ENCODE peak calls at places on chromosomes 16 and 17, in four cellular contexts. N is WTC11, A is H1, C is K562. Z is an unnamed sample.
A peak's percentile ranks its signal among the peaks of the same experiment; 100 is the strongest.

GRCh38 chr17:7634384-7634783 is 4.4 kb downstream of the SHBG start:
- DNase-seq in N (peak; percentile 85), C (peak; percentile 79), A (peak; percentile 87), Z (no peak)

GRCh38 chr16:4064950-4065352 is 51.3 kb downstream of the ADCY9 start:
- DNase-seq in A (peak; percentile 14), N (no peak), C (no peak), Z (no peak)

GRCh38 chr17:68101992-68102758 is 66.6 kb downstream of the KPNA2 start:
- DNase-seq in A (no peak), C (no peak), N (no peak), Z (no peak)

GRCh38 chr16:3444032-3444388 is 530 bp downstream of the NAA60 start:
- DNase-seq in A (no peak), C (no peak), N (no peak), Z (peak; percentile 39)

GRCh38 chr16:77562497-77562896 is 127.7 kb upstream of the ADAMTS18 start:
- DNase-seq in N (no peak), C (no peak), A (no peak), Z (no peak)

GRCh38 chr16:58661199-58661830 is 23.3 kb downstream of the SLC38A7 start:
- DNase-seq in N (peak; percentile 23), C (peak; percentile 75), A (no peak), Z (peak; percentile 78)

GRCh38 chr16:88406096-88407041 is 23.6 kb downstream of the ZNF469 start:
- DNase-seq in A (no peak), N (no peak), C (peak; percentile 70), Z (no peak)

GRCh38 chr17:78236362-78237127 is 5.1 kb downstream of the TMEM235 start:
- DNase-seq in N (no peak), C (no peak), A (no peak), Z (no peak)

GRCh38 chr16:12573730-12574383 is 229.8 kb downstream of the CPPED1 start:
- DNase-seq in C (peak; percentile 87), A (peak; percentile 88), N (peak; percentile 82), Z (peak; percentile 52)

GRCh38 chr17:80252871-80253270 is 7.8 kb upstream of the RNF213 start:
- DNase-seq in A (peak; percentile 84), C (no peak), N (peak; percentile 81), Z (peak; percentile 46)

GRCh38 chr16:89402962-89403361 is 87.4 kb downstream of the ANKRD11 start:
- DNase-seq in A (no peak), C (no peak), N (no peak), Z (no peak)

GRCh38 chr16:23362460-23363317 is 60.6 kb downstream of the SCNN1B start:
- DNase-seq in C (no peak), A (no peak), N (no peak), Z (no peak)

GRCh38 chr16:9262941-9263340 is 171.5 kb downstream of the HAPSTR1 start:
- DNase-seq in A (no peak), C (no peak), N (no peak), Z (no peak)

GRCh38 chr17:77506371-77506991 is 365.7 kb downstream of the SEC14L1 start:
- DNase-seq in A (no peak), C (no peak), N (peak; percentile 11), Z (no peak)

GRCh38 chr16:10541396-10541795 is 39.0 kb downstream of the EMP2 start:
- DNase-seq in A (no peak), C (no peak), N (no peak), Z (no peak)

GRCh38 chr16:26578748-26579147 is 488.0 kb upstream of the C16orf82 start:
- DNase-seq in C (no peak), A (no peak), N (no peak), Z (no peak)

GRCh38 chr17:34499576-34499975 is 79.8 kb upstream of the TMEM132E start:
- DNase-seq in N (peak; percentile 44), C (peak; percentile 14), A (peak; percentile 53), Z (no peak)

GRCh38 chr16:89599902-89600301 is 13.5 kb upstream of the DPEP1 start:
- DNase-seq in C (no peak), A (peak; percentile 51), N (no peak), Z (no peak)

GRCh38 chr17:17938388-17939107 is 33.7 kb downstream of the TOM1L2 start:
- DNase-seq in C (no peak), N (no peak), A (no peak), Z (no peak)

GRCh38 chr17:72774251-72774650 is 318.2 kb downstream of the SLC39A11 start:
- DNase-seq in C (no peak), A (no peak), N (no peak), Z (no peak)

GRCh38 chr17:78883090-78883532 is 19.9 kb downstream of the CEP295NL start:
- DNase-seq in N (no peak), C (peak; percentile 85), A (no peak), Z (peak; percentile 71)

GRCh38 chr17:8555062-8555461 is 75.5 kb downstream of the MYH10 start:
- DNase-seq in C (no peak), N (no peak), A (no peak), Z (no peak)

GRCh38 chr16:75309899-75310430 is 58.5 kb upstream of the BCAR1 start:
- DNase-seq in A (no peak), C (no peak), N (no peak), Z (no peak)

GRCh38 chr17:17073627-17074521 is 31.6 kb downstream of the MPRIP start:
- DNase-seq in A (no peak), C (no peak), N (no peak), Z (no peak)

GRCh38 chr17:46876353-46876887 is 25.0 kb downstream of the WNT9B start:
- DNase-seq in N (peak; percentile 62), C (peak; percentile 42), A (peak; percentile 74), Z (peak; percentile 61)

GRCh38 chr17:12040478-12040877 is 19.8 kb downstream of the MAP2K4 start:
- DNase-seq in A (no peak), C (no peak), N (no peak), Z (no peak)
- TF ChIP-seq ATF3 in A (no peak), C (no peak), N (no peak), Z (no peak)

DNA sequence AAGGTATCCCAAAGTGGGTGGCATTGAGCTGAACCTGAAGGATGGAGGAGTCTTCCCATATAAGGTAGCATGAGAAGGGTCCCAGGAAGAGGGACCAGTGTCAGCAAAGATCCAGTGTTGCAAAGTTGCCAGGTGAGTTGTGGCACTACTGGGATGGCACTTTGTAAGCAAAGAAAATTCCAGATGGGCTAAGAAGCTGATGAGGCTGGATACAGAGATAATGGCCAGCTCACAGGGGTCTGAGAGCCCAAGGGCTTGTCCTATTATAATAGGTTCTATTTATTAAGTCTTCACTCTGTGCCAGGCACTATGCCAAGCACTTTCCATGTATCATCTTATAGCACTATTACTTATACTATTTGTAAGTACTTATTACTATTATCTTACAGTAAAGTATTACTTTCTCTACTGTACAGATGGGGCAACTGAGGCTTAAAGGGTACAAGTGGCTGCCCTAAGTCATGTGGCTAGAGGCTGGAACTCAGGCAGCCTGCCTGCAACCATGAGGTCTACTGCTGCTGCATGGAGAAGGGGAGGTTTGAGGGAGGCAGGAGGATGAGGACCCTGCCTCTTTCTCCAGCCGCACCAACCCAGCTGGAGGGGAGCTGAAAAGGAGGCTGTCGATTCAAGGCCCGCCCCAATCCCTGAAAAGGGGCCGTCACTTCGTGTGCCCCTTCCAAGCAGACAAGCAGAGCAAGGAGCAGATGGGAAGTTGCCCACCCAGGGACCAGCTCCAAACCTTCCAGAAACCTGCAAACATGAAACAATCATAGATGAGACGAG is 86.5 kb downstream of the C16orf78 start:
- DNase-seq in C (no peak), A (peak; percentile 47), N (no peak), Z (no peak)
- TF ChIP-seq ATF3 in C (no peak), A (no peak), N (no peak), Z (no peak)

GRCh38 chr17:353213-353837 is 718 bp upstream of the RPH3AL start:
- DNase-seq in N (no peak), A (no peak), C (no peak), Z (no peak)
- TF ChIP-seq ATF3 in N (no peak), A (no peak), C (no peak), Z (no peak)

GRCh38 chr17:75827291-75828050 is 16.7 kb downstream of the UNC13D start:
- DNase-seq in A (peak; percentile 96), N (peak; percentile 91), C (peak; percentile 65), Z (no peak)
- TF ChIP-seq ATF3 in A (peak; percentile 15), N (no peak), C (no peak), Z (no peak)

DNA sequence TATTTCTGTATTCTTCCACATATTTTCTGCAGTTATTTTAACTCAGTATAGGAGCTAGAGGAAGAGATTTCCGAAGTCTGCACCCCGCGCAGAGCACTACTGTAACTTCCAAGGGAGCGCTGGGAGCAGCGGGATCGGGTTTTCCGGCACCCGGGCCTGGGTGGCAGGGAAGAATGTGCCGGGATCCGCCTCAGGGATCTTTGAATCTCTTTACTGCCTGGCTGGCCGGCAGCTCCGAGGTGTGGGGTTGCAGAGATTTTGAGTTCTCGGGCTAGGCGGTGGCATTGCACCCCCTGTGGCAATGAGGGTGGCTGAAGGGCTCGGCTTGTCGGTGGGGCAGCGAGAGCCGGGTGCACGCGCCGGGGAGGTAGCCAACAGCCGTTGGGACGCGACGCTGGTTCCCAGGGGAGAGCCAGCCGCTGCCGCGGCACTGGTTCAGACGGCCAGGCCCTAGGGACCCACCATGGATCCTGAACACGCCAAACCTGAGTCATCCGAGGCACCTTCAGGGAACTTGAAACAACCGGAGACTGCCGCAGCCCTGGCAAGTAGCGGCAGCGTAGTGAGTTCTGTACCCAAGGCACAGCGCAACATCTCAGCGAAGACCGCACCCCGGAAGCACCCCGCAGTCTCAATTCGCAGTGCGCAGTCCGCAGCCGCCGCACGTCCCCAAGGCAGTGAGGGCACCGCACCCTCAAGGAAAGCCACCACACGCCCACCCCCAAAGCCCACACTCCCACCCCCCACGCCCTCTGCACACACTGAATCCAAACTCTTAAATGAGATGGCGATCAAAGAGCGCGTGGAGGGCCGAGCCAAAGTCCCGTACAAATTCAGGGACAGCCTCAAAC is at the start of gene CMTM1:
- DNase-seq in A (peak; percentile 46), N (no peak), C (no peak), Z (no peak)
- TF ChIP-seq ATF3 in A (no peak), N (no peak), C (no peak), Z (no peak)

Z was measured in HCT116.